ENCODE peak calls at places on chromosome 1, in six cellular contexts. J is T-helper 9 cell; M is breast epithelium; C is RKO; G is activated T-helper 9 cell treated with anti-CD3 and anti-CD28 coated beads, Interleukin-2, amount 50 U/mL, for 16 hours; H is activated gamma-delta T cell treated with anti-CD3 and anti-CD28 coated beads, Interleukin-2, amount 50 U/mL, for 16 hours. K is an unnamed sample.

GRCh38 chr1:107648071-107648470 is 316.9 kb downstream of the VAV3 start:
- DNase-seq in G (no peak), C (peak), J (no peak), M (no peak), H (no peak), K (no peak)

GRCh38 chr1:84415386-84415785 is 17.1 kb downstream of the DNASE2B start:
- DNase-seq in G (no peak), H (no peak), M (no peak), C (no peak), J (no peak), K (no peak)

GRCh38 chr1:108819878-108820277 is 37.0 kb downstream of the AKNAD1 start:
- DNase-seq in M (no peak), G (no peak), J (no peak), C (no peak), H (no peak), K (no peak)

GRCh38 chr1:192516776-192517297 is 58.7 kb upstream of the RGS1 start:
- DNase-seq in M (no peak), H (peak), J (peak), G (peak), C (no peak), K (peak)

GRCh38 chr1:183881387-183882084 is 76.6 kb downstream of the RGL1 start:
- DNase-seq in M (peak), G (no peak), C (no peak), J (no peak), H (no peak), K (no peak)

GRCh38 chr1:156963621-156964020 is 43.2 kb downstream of the LRRC71 start:
- DNase-seq in J (peak), H (no peak), M (no peak), G (no peak), C (no peak), K (no peak)

GRCh38 chr1:12572506-12572905 is 45.5 kb downstream of the DHRS3 start:
- DNase-seq in G (no peak), H (no peak), C (peak), M (no peak), J (no peak), K (no peak)

GRCh38 chr1:111789666-111790316 is 34.1 kb downstream of the DDX20 start:
- DNase-seq in G (no peak), J (no peak), H (no peak), M (no peak), C (no peak), K (no peak)

GRCh38 chr1:11414921-11415538 is 63.9 kb upstream of the DISP3 start:
- DNase-seq in C (no peak), H (no peak), J (no peak), M (no peak), G (no peak), K (no peak)

GRCh38 chr1:213327318-213327667 is 276.3 kb downstream of the RPS6KC1 start:
- DNase-seq in G (no peak), M (peak), C (no peak), J (no peak), H (no peak), K (no peak)

GRCh38 chr1:39898146-39898545 is 3.6 kb downstream of the MYCL start:
- DNase-seq in J (no peak), C (no peak), G (no peak), H (no peak), M (no peak), K (no peak)

GRCh38 chr1:115136106-115136505 is 46.8 kb upstream of the TSPAN2 start:
- DNase-seq in G (no peak), J (no peak), M (no peak), C (no peak), H (no peak), K (no peak)

GRCh38 chr1:104195395-104195794 is 445.7 kb downstream of the AMY1C start:
- DNase-seq in H (no peak), G (no peak), J (no peak), M (no peak), C (peak), K (no peak)

GRCh38 chr1:41414716-41415306 is 53.6 kb downstream of the FOXO6 start:
- DNase-seq in G (no peak), H (no peak), J (no peak), M (no peak), C (no peak), K (no peak)

GRCh38 chr1:44405041-44405803 is at the start of gene RNF220:
- DNase-seq in H (no peak), J (no peak), G (no peak), C (peak), M (no peak), K (no peak)

K was measured in GM13977.